ENCODE peak calls at places on chromosome 7, in five cellular contexts. M is BJ; G is CD4-positive, alpha-beta T cell; X is PC-9; E is stomach. B is an unnamed sample.
A peak's percentile ranks its signal among the peaks of the same experiment; 100 is the strongest.

GRCh38 chr7:121515651-121516401 is 119.7 kb upstream of the FAM3C start:
- DNase-seq in M (peak; percentile 58), G (no peak), X (no peak), E (no peak), B (no peak)

GRCh38 chr7:111802194-111802785 is 240.0 kb upstream of the IMMP2L start:
- DNase-seq in M (no peak), G (no peak), X (no peak), E (no peak), B (no peak)

GRCh38 chr7:8605227-8605626 is 171.8 kb downstream of the NXPH1 start:
- DNase-seq in M (no peak), G (no peak), X (no peak), E (no peak), B (no peak)

GRCh38 chr7:20828947-20829346 is 42.3 kb upstream of the SP8 start:
- DNase-seq in M (no peak), G (no peak), X (no peak), E (no peak), B (no peak)

GRCh38 chr7:117941138-117941810 is 68.0 kb upstream of the CTTNBP2 start:
- DNase-seq in M (no peak), G (no peak), X (no peak), E (no peak), B (no peak)

GRCh38 chr7:125316451-125316850 is 386.8 kb upstream of the POT1 start:
- DNase-seq in M (no peak), G (no peak), X (peak; percentile 37), E (no peak), B (no peak)

GRCh38 chr7:31098606-31099360 is 46.7 kb downstream of the ADCYAP1R1 start:
- DNase-seq in M (no peak), G (no peak), X (no peak), E (peak; percentile 11), B (no peak)

GRCh38 chr7:155705656-155706360 is 61.3 kb downstream of the RBM33 start:
- DNase-seq in M (no peak), G (no peak), X (no peak), E (no peak), B (no peak)

GRCh38 chr7:33143996-33144718 is 14.8 kb downstream of the BBS9 start:
- DNase-seq in M (no peak), G (no peak), X (peak; percentile 59), E (no peak), B (no peak)

GRCh38 chr7:51878869-51879268 is 562.3 kb upstream of the COBL start:
- DNase-seq in M (no peak), G (no peak), X (no peak), E (no peak), B (no peak)

GRCh38 chr7:16742547-16742946 is 11.0 kb upstream of the TSPAN13 start:
- DNase-seq in M (no peak), G (no peak), X (no peak), E (no peak), B (no peak)

GRCh38 chr7:1344421-1344820 is 111.7 kb downstream of the UNCX start:
- DNase-seq in M (no peak), G (no peak), X (no peak), E (no peak), B (no peak)

GRCh38 chr7:1345796-1346532 is 113.3 kb downstream of the UNCX start:
- DNase-seq in M (no peak), G (no peak), X (no peak), E (no peak), B (no peak)

GRCh38 chr7:1343551-1343950 is 110.9 kb downstream of the UNCX start:
- DNase-seq in M (no peak), G (no peak), X (no peak), E (no peak), B (no peak)

GRCh38 chr7:1346533-1346805 is 112.8 kb downstream of the MICALL2 start:
- DNase-seq in M (no peak), G (no peak), X (no peak), E (no peak), B (no peak)

DNA sequence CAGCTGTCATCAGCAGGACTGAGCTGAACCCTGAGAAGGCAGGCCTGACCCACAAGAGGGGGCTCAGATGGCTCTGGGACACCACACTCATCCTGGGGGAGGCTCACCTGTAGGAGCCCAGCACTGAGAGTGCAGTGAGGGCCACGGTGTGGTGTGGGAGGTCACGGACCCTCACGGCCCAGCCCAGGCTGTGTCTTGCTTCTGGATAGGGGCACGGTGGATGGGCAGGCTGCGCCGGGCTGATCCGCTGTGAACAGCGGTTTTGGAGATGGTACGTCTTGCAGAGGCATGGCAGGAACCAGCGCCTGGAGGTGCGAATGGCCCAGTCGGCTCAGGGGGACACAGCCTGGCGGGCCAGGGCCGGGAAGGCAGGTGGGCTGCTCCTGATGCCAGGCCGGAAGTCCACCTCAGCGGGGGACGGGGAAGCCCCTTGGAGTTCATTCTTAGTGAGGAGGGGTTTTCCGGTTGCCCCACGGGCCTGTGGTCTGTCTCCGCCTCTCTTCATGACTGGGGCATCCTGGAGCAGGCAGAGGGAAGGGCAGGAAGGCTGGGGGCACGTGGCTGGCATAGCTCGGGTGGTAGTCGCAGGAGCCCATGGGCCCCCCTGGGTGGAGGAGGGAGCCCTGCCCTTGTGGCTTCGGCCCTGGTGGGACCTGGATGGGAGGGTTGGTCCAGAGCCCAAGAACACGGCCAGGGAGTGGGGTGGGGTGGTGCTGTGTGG is 112.5 kb downstream of the UNCX start:
- DNase-seq in M (no peak), G (no peak), X (no peak), E (no peak), B (no peak)
- H3K27me3 ChIP-seq in M (peaks cover 3% of the 10 kb centered on the region), G (peaks cover 3% of the 10 kb centered on the region), X (peaks cover 100% of the 10 kb centered on the region), E (no peaks in the 10 kb centered on the region), B (no peaks in the 10 kb centered on the region)

GRCh38 chr7:128205068-128205467 is 36.0 kb upstream of the LEP start:
- DNase-seq in M (no peak), G (no peak), X (no peak), E (no peak), B (no peak)
- H3K27me3 ChIP-seq in M (peaks cover 40% of the 10 kb centered on the region), G (peaks cover 40% of the 10 kb centered on the region), X (peaks cover 26% of the 10 kb centered on the region), E (peaks cover 3% of the 10 kb centered on the region), B (peaks cover 15% of the 10 kb centered on the region)

GRCh38 chr7:157570531-157571200 is 233.9 kb downstream of the DNAJB6 start:
- DNase-seq in M (no peak), G (no peak), X (no peak), E (no peak), B (no peak)
- H3K27me3 ChIP-seq in M (no peaks in the 10 kb centered on the region), G (no peaks in the 10 kb centered on the region), X (peaks cover 100% of the 10 kb centered on the region), E (no peaks in the 10 kb centered on the region), B (no peaks in the 10 kb centered on the region)

GRCh38 chr7:157019718-157020451 is 9.4 kb upstream of the MNX1 start:
- DNase-seq in M (no peak), G (no peak), X (no peak), E (no peak), B (no peak)

GRCh38 chr7:157021071-157021891 is 10.8 kb upstream of the MNX1 start:
- DNase-seq in M (no peak), G (no peak), X (no peak), E (no peak), B (no peak)

GRCh38 chr7:157018997-157019591 is 8.6 kb upstream of the MNX1 start:
- DNase-seq in M (no peak), G (no peak), X (no peak), E (no peak), B (no peak)

GRCh38 chr7:157021893-157022680 is 11.6 kb upstream of the MNX1 start:
- DNase-seq in M (no peak), G (no peak), X (no peak), E (no peak), B (no peak)

GRCh38 chr7:157020514-157021070 is 10.1 kb upstream of the MNX1 start:
- DNase-seq in M (no peak), G (no peak), X (no peak), E (no peak), B (no peak)
- H3K27me3 ChIP-seq in M (peaks cover 71% of the 10 kb centered on the region), G (peaks cover 92% of the 10 kb centered on the region), X (peaks cover 45% of the 10 kb centered on the region), E (peaks cover 27% of the 10 kb centered on the region), B (peaks cover 33% of the 10 kb centered on the region)

GRCh38 chr7:25221009-25221408 is 7.3 kb downstream of the NPVF start:
- DNase-seq in M (no peak), G (no peak), X (no peak), E (no peak), B (no peak)
- H3K27me3 ChIP-seq in M (no peaks in the 10 kb centered on the region), G (peaks cover 28% of the 10 kb centered on the region), X (peaks cover 89% of the 10 kb centered on the region), E (no peaks in the 10 kb centered on the region), B (peaks cover 7% of the 10 kb centered on the region)

DNA sequence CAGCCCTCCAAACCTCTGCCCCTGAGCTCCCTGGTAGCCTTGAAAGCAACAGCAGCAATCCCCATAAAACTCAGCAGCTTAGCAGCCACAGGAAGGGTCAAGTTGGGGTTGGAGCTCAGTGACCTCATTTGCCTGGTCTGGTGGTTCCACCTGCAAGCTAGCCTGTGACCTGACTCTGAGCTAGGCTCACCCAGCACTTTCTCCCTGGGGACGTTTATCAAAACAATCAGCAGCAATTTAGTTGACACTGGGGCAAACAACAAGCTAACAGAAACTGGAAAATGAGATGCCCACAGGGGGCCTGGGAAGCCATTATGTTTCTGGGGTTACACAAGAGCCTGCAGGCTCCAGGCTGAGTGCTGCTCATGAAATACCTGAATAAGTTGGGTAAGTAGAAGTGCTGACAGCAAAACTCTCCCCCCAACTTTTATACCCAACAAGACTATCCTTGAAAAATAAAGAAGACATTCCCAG is 22.4 kb upstream of the CRYGN start:
- DNase-seq in M (no peak), G (no peak), X (peak; percentile 43), E (no peak), B (no peak)
- H3K27me3 ChIP-seq in M (no peaks in the 10 kb centered on the region), G (no peaks in the 10 kb centered on the region), X (no peaks in the 10 kb centered on the region), E (no peaks in the 10 kb centered on the region), B (no peaks in the 10 kb centered on the region)

GRCh38 chr7:1242601-1243289 is 10.1 kb downstream of the UNCX start:
- DNase-seq in M (no peak), G (no peak), X (no peak), E (no peak), B (no peak)
- H3K27me3 ChIP-seq in M (peaks cover 58% of the 10 kb centered on the region), G (peaks cover 100% of the 10 kb centered on the region), X (peaks cover 88% of the 10 kb centered on the region), E (peaks cover 83% of the 10 kb centered on the region), B (peaks cover 21% of the 10 kb centered on the region)

GRCh38 chr7:14900051-14900450 is 2.5 kb downstream of the DGKB start:
- DNase-seq in M (no peak), G (no peak), X (no peak), E (no peak), B (no peak)
- H3K27me3 ChIP-seq in M (peaks cover 2% of the 10 kb centered on the region), G (no peaks in the 10 kb centered on the region), X (no peaks in the 10 kb centered on the region), E (no peaks in the 10 kb centered on the region), B (no peaks in the 10 kb centered on the region)